ENCODE peak calls at places on chromosomes 5 and 9, in six cellular contexts. J is IMR-90, R is neuronal stem cell, V is H1, C is mesenchymal stem cell, G is H9. B is an unnamed sample.

GRCh38 chr9:86891091-86891490 is 56.2 kb downstream of the GAS1 start:
- DNase-seq in J (no peak), V (no peak), G (no peak), C (no peak), R (no peak), B (no peak)

GRCh38 chr9:27198175-27198574 is 89.2 kb downstream of the TEK start:
- DNase-seq in R (no peak), C (no peak), V (no peak), J (peak), G (no peak), B (no peak)

GRCh38 chr5:120463991-120464626 is at the start of gene PRR16:
- DNase-seq in C (peak), R (peak), V (peak), G (peak), J (peak), B (peak)

GRCh38 chr5:34959323-34959722 is 30.0 kb downstream of the DNAJC21 start:
- DNase-seq in R (no peak), V (no peak), C (peak), G (no peak), J (peak), B (no peak)

GRCh38 chr9:80326105-80326504 is 754.3 kb downstream of the TLE4 start:
- DNase-seq in G (no peak), J (no peak), C (no peak), R (no peak), V (no peak), B (no peak)

GRCh38 chr9:136994180-136994884 is 2.0 kb downstream of the CLIC3 start:
- DNase-seq in V (no peak), C (no peak), R (no peak), G (no peak), J (no peak), B (peak)

GRCh38 chr5:72185717-72186388 is 78.6 kb downstream of the MAP1B start:
- DNase-seq in J (no peak), C (no peak), G (no peak), V (no peak), R (no peak), B (no peak)

GRCh38 chr5:177959315-177959714 is 36.7 kb downstream of the PROP1 start:
- DNase-seq in R (no peak), G (no peak), V (no peak), C (no peak), J (no peak), B (no peak)

GRCh38 chr5:35294976-35295375 is 64.7 kb upstream of the PRLR start:
- DNase-seq in G (no peak), R (no peak), J (no peak), V (no peak), C (no peak), B (no peak)

GRCh38 chr5:156934450-156935211 is 28.4 kb downstream of the TIMD4 start:
- DNase-seq in G (no peak), J (no peak), V (peak), C (no peak), R (no peak), B (no peak)

GRCh38 chr9:108151161-108151586 is 661.6 kb upstream of the KLF4 start:
- DNase-seq in R (no peak), J (peak), G (no peak), C (peak), V (no peak), B (no peak)

GRCh38 chr5:30832519-30832918 is 361.0 kb upstream of the CDH6 start:
- DNase-seq in R (no peak), G (no peak), C (no peak), V (no peak), J (no peak), B (no peak)

GRCh38 chr9:111965566-111966019 is 69.0 kb downstream of the UGCG start:
- DNase-seq in V (no peak), G (no peak), R (no peak), C (peak), J (peak), B (peak)

GRCh38 chr5:94353605-94354004 is 264.8 kb downstream of the KIAA0825 start:
- DNase-seq in C (no peak), G (no peak), R (no peak), V (no peak), J (no peak), B (no peak)

GRCh38 chr5:56588636-56589485 is 226.5 kb upstream of the MAP3K1 start:
- DNase-seq in J (no peak), C (no peak), G (peak), V (peak), R (peak), B (no peak)

GRCh38 chr9:116377179-116377790 is 223.7 kb downstream of the PAPPA start:
- DNase-seq in C (peak), R (no peak), V (no peak), G (no peak), J (peak), B (peak)

GRCh38 chr9:3794005-3794404 is 268.2 kb upstream of the RFX3 start:
- DNase-seq in J (peak), V (no peak), G (no peak), C (peak), R (peak), B (peak)

GRCh38 chr5:73534001-73534547 is 31.4 kb downstream of the ANKRA2 start:
- DNase-seq in G (no peak), V (no peak), R (no peak), C (peak), J (peak), B (no peak)

GRCh38 chr5:110916373-110917049 is 155.0 kb upstream of the TSLP start:
- DNase-seq in G (no peak), R (no peak), C (peak), J (peak), V (no peak), B (peak)

GRCh38 chr9:127967151-127967809 is 13.5 kb downstream of the EEIG1 start:
- DNase-seq in C (no peak), J (no peak), R (no peak), G (no peak), V (no peak), B (no peak)

GRCh38 chr9:112041536-112042243 is 133.4 kb downstream of the SUSD1 start:
- DNase-seq in R (no peak), J (peak), C (peak), V (peak), G (peak), B (peak)

GRCh38 chr9:122100756-122101155 is 7.6 kb upstream of the TTLL11 start:
- DNase-seq in J (no peak), C (no peak), V (no peak), G (no peak), R (no peak), B (no peak)

GRCh38 chr5:150622157-150622556 is 18.3 kb upstream of the SYNPO start:
- DNase-seq in C (no peak), R (no peak), V (no peak), J (peak), G (no peak), B (no peak)

GRCh38 chr9:74838351-74838750 is 49.4 kb downstream of the TRPM6 start:
- DNase-seq in V (no peak), R (no peak), G (no peak), J (no peak), C (no peak), B (peak)

GRCh38 chr5:135138116-135138850 is 104.3 kb upstream of the PITX1 start:
- DNase-seq in C (peak), G (no peak), R (no peak), V (no peak), J (peak), B (peak)

GRCh38 chr9:87201316-87201715 is 254.0 kb upstream of the GAS1 start:
- DNase-seq in V (no peak), J (peak), G (no peak), C (peak), R (no peak), B (no peak)

GRCh38 chr9:131423171-131423581 is 29.3 kb downstream of the PRRC2B start:
- DNase-seq in C (peak), G (peak), J (peak), R (no peak), V (no peak), B (peak)

GRCh38 chr9:2013688-2014087 is 1.5 kb upstream of the SMARCA2 start:
- DNase-seq in V (no peak), G (no peak), C (peak), R (no peak), J (peak), B (peak)

GRCh38 chr5:143445726-143446125 is 42.2 kb upstream of the NR3C1 start:
- DNase-seq in G (no peak), R (no peak), C (no peak), J (peak), V (no peak), B (no peak)

DNA sequence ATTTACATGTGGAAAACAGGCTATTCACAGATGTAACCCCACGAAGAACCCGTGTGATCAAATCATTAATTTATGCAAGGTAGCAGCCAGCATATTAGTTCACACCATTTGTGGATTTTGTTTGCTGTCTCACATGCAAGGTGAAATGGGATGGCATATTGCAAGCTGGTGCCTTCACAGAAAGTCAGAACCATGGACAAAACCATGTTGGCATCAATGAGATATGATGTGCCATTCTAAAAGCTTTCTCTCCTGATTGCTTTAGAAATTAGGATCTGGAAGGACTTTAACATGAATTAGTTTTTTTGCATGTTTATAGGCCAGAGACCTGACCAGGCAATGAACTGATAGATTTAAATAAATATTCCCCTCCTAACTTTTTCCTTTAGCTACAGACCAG is 129.3 kb downstream of the SEMA6A start:
- DNase-seq in V (no peak), C (no peak), R (no peak), G (no peak), J (no peak), B (no peak)
- H4K91ac ChIP-seq in V (no peak), C (no peak), R (no peak), G (no peak), J (no peak), B (no peak)

GRCh38 chr5:67045816-67046740 is 150.5 kb downstream of the CD180 start:
- DNase-seq in C (no peak), V (no peak), G (no peak), R (no peak), J (peak), B (peak)
- H3K4me2 ChIP-seq in C (no peak), V (no peak), G (no peak), R (no peak), J (no peak), B (no peak)

GRCh38 chr5:17258429-17258828 is 41.0 kb downstream of the BASP1 start:
- DNase-seq in C (no peak), J (peak), R (no peak), V (no peak), G (no peak), B (no peak)

GRCh38 chr5:17256171-17256570 is 38.7 kb downstream of the BASP1 start:
- DNase-seq in G (no peak), V (no peak), C (peak), J (no peak), R (no peak), B (peak)

GRCh38 chr5:17255471-17256016 is 38.1 kb downstream of the BASP1 start:
- DNase-seq in J (no peak), R (no peak), C (peak), G (no peak), V (no peak), B (peak)

GRCh38 chr5:17257705-17258273 is 40.4 kb downstream of the BASP1 start:
- DNase-seq in R (no peak), G (no peak), V (no peak), J (peak), C (peak), B (no peak)

DNA sequence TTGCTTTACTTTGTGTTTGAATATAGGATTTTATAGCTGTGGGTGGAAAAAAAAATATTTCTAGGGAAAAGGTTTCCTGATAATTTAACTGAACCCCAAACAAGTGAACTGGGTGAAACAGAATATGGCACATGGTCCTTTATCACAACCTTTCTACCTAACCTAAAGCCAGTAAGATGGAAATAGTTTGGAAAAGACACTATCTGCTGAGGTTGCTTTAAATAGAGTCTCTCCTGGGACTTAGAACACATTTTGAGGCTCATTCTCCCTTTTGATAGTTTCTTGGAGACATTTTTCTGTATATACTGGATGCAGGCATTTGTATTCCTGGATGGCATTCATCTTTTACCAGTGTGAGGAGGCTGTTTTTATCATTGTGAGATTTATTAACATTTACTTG is 39.4 kb downstream of the BASP1 start:
- DNase-seq in J (no peak), R (no peak), G (no peak), C (no peak), V (no peak), B (no peak)
- H4K91ac ChIP-seq in J (no peak), R (no peak), G (no peak), C (no peak), V (no peak), B (no peak)

GRCh38 chr9:98708933-98709911 is at the start of gene GABBR2:
- DNase-seq in J (peak), R (no peak), V (peak), C (no peak), G (peak), B (no peak)
- H3K4me2 ChIP-seq in J (peak), R (peak), V (peak), C (peak), G (peak), B (peak)

GRCh38 chr5:19605846-19606407 is 382.1 kb downstream of the CDH18 start:
- DNase-seq in J (no peak), R (no peak), G (no peak), V (no peak), C (no peak), B (no peak)
- H4K91ac ChIP-seq in J (no peak), R (no peak), G (no peak), V (no peak), C (no peak), B (no peak)

GRCh38 chr9:134693011-134693410 is 51.4 kb downstream of the COL5A1 start:
- DNase-seq in R (no peak), J (no peak), V (no peak), G (no peak), C (no peak), B (no peak)
- H3K4me2 ChIP-seq in R (no peak), J (no peak), V (no peak), G (no peak), C (no peak), B (no peak)

DNA sequence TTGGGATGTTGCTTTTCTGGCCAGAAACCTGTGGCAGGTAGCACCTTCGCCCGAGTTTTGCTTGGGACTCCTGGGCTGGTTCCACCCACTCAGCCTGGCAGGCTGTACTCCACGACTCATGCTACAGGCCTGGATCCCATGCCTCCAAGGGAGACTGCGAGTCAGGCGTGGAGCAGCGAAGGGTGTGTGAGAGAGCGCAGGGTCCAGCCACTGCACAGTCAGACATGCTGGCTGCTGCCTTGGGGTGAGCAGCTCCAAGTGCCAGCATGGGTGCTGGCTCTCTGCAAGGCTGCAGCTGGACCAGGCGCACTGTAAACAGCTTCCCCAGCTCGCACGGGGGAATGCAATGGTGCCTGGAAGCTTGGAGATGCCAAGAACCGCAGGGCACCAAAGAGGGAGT is 249.6 kb upstream of the EDIL3 start:
- DNase-seq in R (no peak), G (no peak), J (peak), V (no peak), C (no peak), B (no peak)
- H4K91ac ChIP-seq in R (no peak), G (no peak), J (no peak), V (no peak), C (no peak), B (no peak)

GRCh38 chr5:67182406-67182805 is 14.2 kb downstream of the CD180 start:
- DNase-seq in G (peak), V (peak), C (peak), J (peak), R (no peak), B (peak)

GRCh38 chr5:67179695-67180302 is 16.8 kb downstream of the CD180 start:
- DNase-seq in V (no peak), J (no peak), G (no peak), R (no peak), C (no peak), B (no peak)

GRCh38 chr5:67181648-67182218 is 14.9 kb downstream of the CD180 start:
- DNase-seq in C (no peak), R (no peak), V (no peak), G (peak), J (no peak), B (no peak)

GRCh38 chr5:67187318-67187717 is 9.3 kb downstream of the CD180 start:
- DNase-seq in V (no peak), C (no peak), R (no peak), G (no peak), J (no peak), B (no peak)

DNA sequence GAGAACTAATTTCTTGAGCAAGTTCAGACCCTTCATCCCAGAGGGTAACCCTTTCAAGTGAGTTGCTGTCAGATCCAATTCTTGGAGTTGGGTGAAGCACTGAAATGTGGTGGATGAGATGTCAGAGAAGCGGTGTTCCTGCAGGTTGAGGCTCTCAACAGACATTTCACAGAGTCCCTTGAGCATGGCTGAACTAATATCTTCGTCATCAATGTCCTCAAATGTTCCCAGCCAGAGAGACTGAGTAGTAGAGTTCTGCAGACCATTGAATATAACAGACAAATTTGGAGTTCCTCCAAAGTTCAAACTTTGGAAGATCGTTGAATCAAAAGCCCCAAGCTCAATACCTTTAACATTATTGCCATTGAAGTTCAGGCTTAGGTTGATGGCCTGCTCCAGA is 12.7 kb downstream of the CD180 start:
- DNase-seq in C (no peak), G (no peak), V (no peak), J (no peak), R (no peak), B (no peak)
- H3K4me2 ChIP-seq in C (no peak), G (no peak), V (no peak), J (no peak), R (no peak), B (no peak)

B was measured in trophoblast cell.